ENCODE peak calls at places on chromosomes 3 and 15, in seven cellular contexts. T, U, Q, Y, L, I and O are unnamed samples. For H3K4me1, the result is how much of the 10 kb centered on the place peaks cover.

GRCh38 chr15:101048191-101049011 is 129.2 kb downstream of the LRRK1 start:
- DNase-seq in I (no peak), U (peak), L (peak), Y (peak), Q (no peak), T (no peak), O (peak)

GRCh38 chr3:176514297-176514696 is 683.0 kb downstream of the TBL1XR1 start:
- DNase-seq in T (peak), I (no peak), L (peak), U (no peak), Y (no peak), Q (no peak), O (no peak)

GRCh38 chr3:403826-404225 is 207.3 kb downstream of the CHL1 start:
- DNase-seq in I (no peak), T (no peak), Y (no peak), L (no peak), U (no peak), Q (no peak), O (no peak)

GRCh38 chr15:86743283-86743903 is 663.7 kb downstream of the AGBL1 start:
- DNase-seq in L (peak), Q (no peak), Y (peak), I (no peak), T (peak), U (no peak), O (no peak)

GRCh38 chr3:185029071-185029470 is 123.8 kb downstream of the C3orf70 start:
- DNase-seq in Y (no peak), U (peak), I (no peak), L (no peak), Q (no peak), T (no peak), O (no peak)

GRCh38 chr15:89967892-89968291 is 33.2 kb upstream of the ZNF710 start:
- DNase-seq in L (no peak), I (no peak), U (no peak), Q (no peak), Y (no peak), T (no peak), O (no peak)

GRCh38 chr15:55588818-55589122 is 625 bp upstream of the PYGO1 start:
- DNase-seq in Y (no peak), L (no peak), T (no peak), U (no peak), I (no peak), Q (no peak), O (no peak)

GRCh38 chr3:160331127-160331937 is 67.7 kb downstream of the IFT80 start:
- DNase-seq in T (no peak), U (no peak), Q (no peak), L (no peak), Y (no peak), I (no peak), O (no peak)

GRCh38 chr3:69848113-69848512 is 108.8 kb downstream of the MITF start:
- DNase-seq in U (no peak), T (no peak), Y (no peak), L (no peak), I (no peak), Q (no peak), O (no peak)

GRCh38 chr15:74769463-74770025 is 12.3 kb upstream of the CSK start:
- DNase-seq in Q (no peak), I (no peak), Y (no peak), T (no peak), U (no peak), L (no peak), O (no peak)

GRCh38 chr15:74767167-74768098 is 14.4 kb upstream of the CSK start:
- DNase-seq in U (no peak), T (no peak), Y (no peak), Q (no peak), L (no peak), I (no peak), O (no peak)

GRCh38 chr15:74768771-74769342 is 13.0 kb upstream of the CSK start:
- DNase-seq in L (peak), T (peak), U (peak), I (no peak), Y (peak), Q (no peak), O (no peak)

GRCh38 chr15:74768099-74768770 is 13.6 kb upstream of the CSK start:
- DNase-seq in Q (no peak), I (no peak), T (no peak), U (no peak), L (no peak), Y (no peak), O (no peak)

GRCh38 chr15:74770211-74770892 is 11.5 kb upstream of the CSK start:
- DNase-seq in U (no peak), T (no peak), Q (no peak), Y (no peak), I (no peak), L (no peak), O (no peak)
- H3K4me1 ChIP-seq in U (under half), T (under half), Q (half or more), Y (under half), I (under half), L (under half), O (under half)

DNA sequence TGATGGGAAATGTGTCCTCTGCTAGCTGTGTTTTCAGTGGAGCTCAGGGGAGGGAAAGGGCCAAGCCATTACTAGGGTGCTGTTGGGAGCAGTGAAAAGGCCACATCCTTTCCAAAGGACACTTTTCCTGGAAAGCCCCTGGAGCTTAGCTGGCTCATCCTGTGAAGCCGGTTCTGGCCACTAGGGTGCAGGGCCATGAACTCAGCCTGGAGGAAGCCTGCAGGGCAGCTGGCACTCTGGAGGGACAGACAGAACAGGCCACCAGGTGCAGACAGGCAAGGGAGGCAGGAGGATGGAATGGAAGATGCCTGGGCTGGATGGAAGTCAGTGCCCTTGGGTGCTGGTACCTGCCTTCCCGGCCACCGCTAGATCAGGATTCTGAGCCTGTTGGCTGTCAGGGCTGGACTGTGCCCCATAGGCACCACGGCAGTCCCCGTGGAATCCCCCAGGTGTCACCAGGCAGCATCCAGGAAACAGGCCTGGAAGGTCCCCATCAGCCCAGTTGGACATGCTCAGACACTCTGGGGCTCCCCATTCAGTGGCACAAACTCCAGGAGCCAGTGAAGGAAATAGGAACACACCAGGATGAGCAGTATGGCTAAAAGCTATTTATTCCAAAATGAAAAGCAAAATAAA is 76.2 kb upstream of the C2CD4B start:
- DNase-seq in T (no peak), U (no peak), Y (no peak), I (no peak), L (peak), Q (no peak), O (no peak)
- TF ChIP-seq CTCF in T (no peak), U (no peak), Y (no peak), I (no peak), L (peak), Q (no peak), O (no peak)

GRCh38 chr3:4826237-4827100 is 152.8 kb upstream of the BHLHE40 start:
- DNase-seq in U (peak), Y (peak), L (no peak), I (peak), Q (peak), T (peak), O (no peak)

GRCh38 chr3:4825572-4826236 is 153.5 kb upstream of the BHLHE40 start:
- DNase-seq in U (peak), T (no peak), I (no peak), Q (no peak), L (peak), Y (peak), O (no peak)

GRCh38 chr3:4828279-4829030 is 150.8 kb upstream of the BHLHE40 start:
- DNase-seq in L (no peak), U (no peak), Y (no peak), T (no peak), Q (no peak), I (no peak), O (no peak)

GRCh38 chr3:4829031-4829394 is 150.2 kb upstream of the BHLHE40 start:
- DNase-seq in U (no peak), Q (no peak), Y (no peak), I (no peak), T (no peak), L (no peak), O (no peak)

GRCh38 chr3:4827767-4828166 is 151.5 kb upstream of the BHLHE40 start:
- DNase-seq in Y (no peak), U (no peak), Q (no peak), T (no peak), L (no peak), I (no peak), O (no peak)
- H3K4me1 ChIP-seq in Y (under half), U (under half), Q (half or more), T (under half), L (under half), I (under half), O (half or more)

GRCh38 chr15:29115093-29115991 is 154.3 kb downstream of the NSMCE3 start:
- DNase-seq in Y (no peak), I (no peak), L (peak), U (no peak), Q (no peak), T (no peak), O (no peak)
- TF ChIP-seq CTCF in Y (no peak), I (peak), L (peak), U (no peak), Q (no peak), T (no peak), O (no peak)

DNA sequence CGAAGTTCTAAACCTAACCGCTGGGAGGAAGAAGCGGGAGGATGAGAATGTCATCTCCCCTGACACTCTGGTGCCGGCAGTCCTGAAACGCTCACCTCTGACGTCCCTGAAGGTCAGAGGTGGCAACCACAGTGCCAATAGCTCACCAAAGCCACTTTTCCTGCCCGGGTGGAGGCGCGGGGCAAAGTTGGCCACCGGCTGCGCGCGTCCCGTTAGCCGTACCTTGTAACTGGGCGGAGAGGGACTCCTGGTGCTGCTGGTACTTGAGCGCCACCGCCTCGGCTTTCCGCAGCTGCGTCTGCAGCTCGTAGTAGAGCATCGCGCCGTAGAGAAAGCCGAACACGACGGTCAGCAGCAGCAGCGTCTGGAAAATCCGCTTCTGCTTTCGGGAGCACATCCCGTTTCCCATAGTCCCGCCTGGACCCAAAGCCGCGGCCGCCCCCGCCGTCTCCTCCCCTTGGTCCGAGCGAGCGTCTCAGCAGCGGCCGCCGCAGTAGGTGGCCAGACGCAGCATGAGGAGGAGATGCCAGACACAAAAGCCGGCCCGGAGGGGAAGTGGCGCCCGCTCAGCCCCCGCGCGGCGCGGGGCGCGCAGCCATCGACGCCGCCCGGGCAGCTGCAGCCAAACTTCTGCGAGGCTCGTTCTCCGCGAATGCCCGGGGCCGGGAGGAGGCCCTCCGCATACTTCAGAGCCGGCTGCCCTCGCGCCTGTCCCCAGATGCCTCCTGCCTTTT is 680 bp downstream of the GOLIM4 start:
- DNase-seq in T (peak), U (peak), L (peak), Y (peak), I (peak), Q (peak), O (no peak)
- H3K4me1 ChIP-seq in T (under half), U (under half), L (under half), Y (under half), I (under half), Q (half or more), O (under half)

DNA sequence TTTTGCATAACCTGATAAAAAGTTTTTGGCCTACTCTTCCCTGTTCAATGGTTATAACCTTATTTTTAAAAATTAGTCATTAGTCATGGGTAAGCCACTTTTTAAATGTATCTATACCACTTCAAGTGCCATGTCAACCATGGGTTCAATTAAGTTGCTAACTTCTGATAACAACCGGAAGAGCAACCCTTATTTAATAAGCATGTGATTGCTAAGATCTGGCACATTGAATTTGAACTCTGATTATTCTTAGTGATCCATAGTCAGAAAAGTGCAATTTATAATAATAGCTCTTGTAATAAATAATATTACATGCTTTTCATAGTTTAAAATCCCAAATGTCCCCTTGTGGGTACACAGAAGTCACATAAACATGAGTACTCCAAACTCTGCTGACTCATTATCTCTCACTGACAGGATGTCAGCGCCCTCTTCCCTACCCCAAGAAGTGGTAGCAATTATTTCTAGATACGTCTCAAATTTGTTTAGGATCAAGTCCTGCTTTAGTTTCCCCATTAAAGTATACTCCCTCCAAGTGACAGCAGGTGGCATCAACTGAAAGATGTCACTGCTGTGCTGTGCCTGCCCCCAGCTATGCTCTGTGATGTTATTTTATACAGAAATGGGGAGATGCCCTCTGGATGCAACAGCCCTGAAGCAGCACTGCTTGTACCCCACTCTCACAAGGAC is 18.6 kb downstream of the SAMD7 start:
- DNase-seq in U (no peak), Y (no peak), T (no peak), I (no peak), L (no peak), Q (no peak), O (no peak)
- TF ChIP-seq CTCF in U (no peak), Y (no peak), T (no peak), I (no peak), L (no peak), Q (no peak), O (no peak)

GRCh38 chr15:85397926-85398325 is 17.5 kb downstream of the AKAP13 start:
- DNase-seq in U (no peak), Q (no peak), T (no peak), I (no peak), Y (no peak), L (no peak), O (no peak)

GRCh38 chr15:85397151-85397550 is 16.7 kb downstream of the AKAP13 start:
- DNase-seq in I (no peak), L (no peak), Q (no peak), Y (no peak), T (no peak), U (no peak), O (no peak)

GRCh38 chr15:85399627-85400026 is 19.2 kb downstream of the AKAP13 start:
- DNase-seq in U (no peak), L (no peak), I (no peak), T (no peak), Y (no peak), Q (no peak), O (no peak)

GRCh38 chr15:85396554-85396953 is 16.2 kb downstream of the AKAP13 start:
- DNase-seq in T (no peak), L (no peak), Y (no peak), I (no peak), Q (no peak), U (no peak), O (no peak)

DNA sequence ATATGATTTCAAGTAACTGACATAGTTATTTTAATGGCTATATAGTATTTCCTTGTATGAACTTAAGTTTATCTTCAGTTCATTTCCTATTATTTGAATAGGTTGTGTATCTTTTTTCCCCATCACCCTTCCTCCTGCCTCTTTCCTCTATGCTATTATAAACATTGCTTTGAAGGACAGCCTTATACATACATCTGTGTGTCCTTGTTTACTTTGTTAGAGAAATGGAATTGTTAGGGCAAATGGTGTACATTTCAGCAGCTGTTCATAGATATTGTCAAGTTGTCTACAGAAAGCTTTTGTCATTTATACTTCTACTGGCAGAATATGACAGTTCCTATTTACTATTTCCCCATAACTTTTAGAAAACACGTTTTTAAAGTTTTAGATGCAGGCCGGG is 18.4 kb downstream of the AKAP13 start:
- DNase-seq in L (no peak), I (no peak), U (no peak), T (no peak), Q (no peak), Y (no peak), O (no peak)
- H3K4me1 ChIP-seq in L (under half), I (under half), U (under half), T (under half), Q (half or more), Y (under half), O (half or more)

GRCh38 chr3:80682951-80683350 is 915.2 kb upstream of the ROBO1 start:
- DNase-seq in Q (no peak), U (no peak), T (no peak), I (no peak), L (no peak), Y (no peak), O (no peak)

DNA sequence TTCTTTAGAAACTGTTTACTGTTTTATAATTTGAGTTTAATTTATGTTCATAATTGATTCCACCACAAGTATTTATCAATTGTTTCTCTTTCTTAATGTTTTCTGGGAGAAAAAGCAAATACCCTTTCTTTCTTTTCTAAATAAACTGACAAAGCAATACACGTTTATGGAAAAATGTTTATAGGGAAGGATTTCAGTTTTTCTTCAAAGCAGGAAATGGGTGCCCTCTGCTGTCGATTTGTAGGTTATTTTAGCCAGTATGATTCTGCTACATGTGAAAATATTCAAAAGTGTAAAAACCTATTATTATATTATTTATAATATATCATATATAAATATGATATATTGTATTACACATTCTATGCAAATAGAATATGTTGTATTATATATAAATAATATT is 921.0 kb upstream of the ROBO1 start:
- DNase-seq in T (no peak), L (no peak), Q (no peak), Y (no peak), I (no peak), U (no peak), O (no peak)
- TF ChIP-seq CTCF in T (peak), L (peak), Q (no peak), Y (no peak), I (no peak), U (no peak), O (no peak)